ENCODE peak calls at places on chromosomes 11 and 22, in seven cellular contexts. One of them, this sample, is unnamed.
A peak's percentile ranks its signal among the peaks of the same experiment; 100 is the strongest.

GRCh38 chr11:41047229-41047628 is 412.2 kb downstream of the LRRC4C start:
- DNase-seq in sigmoid colon: no peak
- DNase-seq in GM23248: no peak
- DNase-seq in MM.1S: no peak
- DNase-seq in GM12878: no peak
- DNase-seq in Peyer's patch: no peak
- DNase-seq in right lobe of liver: no peak
- DNase-seq in this sample: no peak

GRCh38 chr11:127470485-127470884 is 469.9 kb upstream of the KIRREL3 start:
- DNase-seq in sigmoid colon: no peak
- DNase-seq in GM23248: peak; percentile 15
- DNase-seq in MM.1S: peak; percentile 18
- DNase-seq in GM12878: no peak
- DNase-seq in Peyer's patch: no peak
- DNase-seq in right lobe of liver: no peak
- DNase-seq in this sample: no peak

GRCh38 chr11:95542868-95543551 is 246.6 kb downstream of the FAM76B start:
- DNase-seq in sigmoid colon: no peak
- DNase-seq in GM23248: no peak
- DNase-seq in MM.1S: no peak
- DNase-seq in GM12878: no peak
- DNase-seq in Peyer's patch: no peak
- DNase-seq in right lobe of liver: no peak
- DNase-seq in this sample: no peak

GRCh38 chr11:13465909-13466371 is 2.9 kb upstream of the BTBD10 start:
- DNase-seq in sigmoid colon: no peak
- DNase-seq in GM23248: peak; percentile 54
- DNase-seq in MM.1S: peak; percentile 34
- DNase-seq in GM12878: no peak
- DNase-seq in Peyer's patch: no peak
- DNase-seq in right lobe of liver: no peak
- DNase-seq in this sample: no peak

GRCh38 chr22:28268176-28268575 is 349.1 kb upstream of the PITPNB start:
- DNase-seq in sigmoid colon: no peak
- DNase-seq in GM23248: peak; percentile 25
- DNase-seq in MM.1S: no peak
- DNase-seq in GM12878: no peak
- DNase-seq in Peyer's patch: no peak
- DNase-seq in right lobe of liver: no peak
- DNase-seq in this sample: no peak

GRCh38 chr11:60872124-60872951 is 5.0 kb downstream of the ZP1 start:
- DNase-seq in sigmoid colon: peak; percentile 77
- DNase-seq in GM23248: peak; percentile 77
- DNase-seq in MM.1S: peak; percentile 47
- DNase-seq in GM12878: no peak
- DNase-seq in Peyer's patch: no peak
- DNase-seq in right lobe of liver: no peak
- DNase-seq in this sample: peak; percentile 69

GRCh38 chr11:20770421-20770935 is 101.1 kb downstream of the NELL1 start:
- DNase-seq in sigmoid colon: no peak
- DNase-seq in GM23248: no peak
- DNase-seq in MM.1S: no peak
- DNase-seq in GM12878: no peak
- DNase-seq in Peyer's patch: no peak
- DNase-seq in right lobe of liver: no peak
- DNase-seq in this sample: no peak

GRCh38 chr22:19745155-19746133 is 15.1 kb upstream of the TBX1 start:
- DNase-seq in sigmoid colon: no peak
- DNase-seq in GM23248: no peak
- DNase-seq in MM.1S: no peak
- DNase-seq in GM12878: no peak
- DNase-seq in Peyer's patch: no peak
- DNase-seq in right lobe of liver: no peak
- DNase-seq in this sample: peak; percentile 75

GRCh38 chr11:69647761-69648497 is 7.0 kb downstream of the CCND1 start:
- DNase-seq in sigmoid colon: peak; percentile 57
- DNase-seq in GM23248: peak; percentile 23
- DNase-seq in MM.1S: no peak
- DNase-seq in GM12878: no peak
- DNase-seq in Peyer's patch: no peak
- DNase-seq in right lobe of liver: peak; percentile 20
- DNase-seq in this sample: peak; percentile 60

GRCh38 chr11:35588627-35589026 is 29.6 kb upstream of the FJX1 start:
- DNase-seq in sigmoid colon: no peak
- DNase-seq in GM23248: peak; percentile 75
- DNase-seq in MM.1S: no peak
- DNase-seq in GM12878: no peak
- DNase-seq in Peyer's patch: no peak
- DNase-seq in right lobe of liver: no peak
- DNase-seq in this sample: no peak

GRCh38 chr11:112185883-112186282 is 10.6 kb downstream of the BCO2 start:
- DNase-seq in sigmoid colon: no peak
- DNase-seq in GM23248: no peak
- DNase-seq in MM.1S: no peak
- DNase-seq in GM12878: no peak
- DNase-seq in Peyer's patch: no peak
- DNase-seq in right lobe of liver: no peak
- DNase-seq in this sample: no peak

GRCh38 chr22:23715811-23716355 is 25.1 kb downstream of the RGL4 start:
- DNase-seq in sigmoid colon: no peak
- DNase-seq in GM23248: no peak
- DNase-seq in MM.1S: no peak
- DNase-seq in GM12878: no peak
- DNase-seq in Peyer's patch: peak; percentile 33
- DNase-seq in right lobe of liver: no peak
- DNase-seq in this sample: no peak

GRCh38 chr22:39496131-39496838 is 5.8 kb upstream of the MIEF1 start:
- DNase-seq in sigmoid colon: peak; percentile 84
- DNase-seq in GM23248: peak; percentile 87
- DNase-seq in MM.1S: peak; percentile 63
- DNase-seq in GM12878: no peak
- DNase-seq in Peyer's patch: peak; percentile 75
- DNase-seq in right lobe of liver: peak; percentile 75
- DNase-seq in this sample: peak; percentile 88

GRCh38 chr22:19915287-19915954 is 26.2 kb upstream of the COMT start:
- DNase-seq in sigmoid colon: no peak
- DNase-seq in GM23248: no peak
- DNase-seq in MM.1S: no peak
- DNase-seq in GM12878: no peak
- DNase-seq in Peyer's patch: no peak
- DNase-seq in right lobe of liver: no peak
- DNase-seq in this sample: no peak

GRCh38 chr22:36323182-36323854 is 64.4 kb downstream of the MYH9 start:
- DNase-seq in sigmoid colon: peak; percentile 97
- DNase-seq in GM23248: peak; percentile 82
- DNase-seq in MM.1S: no peak
- DNase-seq in GM12878: no peak
- DNase-seq in Peyer's patch: no peak
- DNase-seq in right lobe of liver: no peak
- DNase-seq in this sample: peak; percentile 88

GRCh38 chr11:10592331-10592730 is 23.9 kb upstream of the LYVE1 start:
- DNase-seq in sigmoid colon: no peak
- DNase-seq in GM23248: peak; percentile 93
- DNase-seq in MM.1S: no peak
- DNase-seq in GM12878: no peak
- DNase-seq in Peyer's patch: no peak
- DNase-seq in right lobe of liver: no peak
- DNase-seq in this sample: no peak

GRCh38 chr22:19067696-19068348 is 54.4 kb downstream of the DGCR2 start:
- DNase-seq in sigmoid colon: peak; percentile 48
- DNase-seq in GM23248: no peak
- DNase-seq in MM.1S: no peak
- DNase-seq in GM12878: no peak
- DNase-seq in Peyer's patch: peak; percentile 14
- DNase-seq in right lobe of liver: no peak
- DNase-seq in this sample: no peak

GRCh38 chr22:38449776-38450175 is 5.2 kb downstream of the KCNJ4 start:
- DNase-seq in sigmoid colon: no peak
- DNase-seq in GM23248: peak; percentile 42
- DNase-seq in MM.1S: no peak
- DNase-seq in GM12878: no peak
- DNase-seq in Peyer's patch: no peak
- DNase-seq in right lobe of liver: no peak
- DNase-seq in this sample: no peak

GRCh38 chr22:41978732-41979131 is 9.5 kb downstream of the SEPTIN3 start:
- DNase-seq in sigmoid colon: no peak
- DNase-seq in GM23248: no peak
- DNase-seq in MM.1S: no peak
- DNase-seq in GM12878: no peak
- DNase-seq in Peyer's patch: no peak
- DNase-seq in right lobe of liver: no peak
- DNase-seq in this sample: no peak

GRCh38 chr22:41976070-41976901 is 7.0 kb downstream of the SEPTIN3 start:
- DNase-seq in sigmoid colon: no peak
- DNase-seq in GM23248: peak; percentile 42
- DNase-seq in MM.1S: peak; percentile 45
- DNase-seq in GM12878: no peak
- DNase-seq in Peyer's patch: peak; percentile 43
- DNase-seq in right lobe of liver: peak; percentile 53
- DNase-seq in this sample: peak; percentile 27

GRCh38 chr22:41974691-41975290 is 5.5 kb downstream of the SEPTIN3 start:
- DNase-seq in sigmoid colon: no peak
- DNase-seq in GM23248: no peak
- DNase-seq in MM.1S: no peak
- DNase-seq in GM12878: no peak
- DNase-seq in Peyer's patch: no peak
- DNase-seq in right lobe of liver: no peak
- DNase-seq in this sample: no peak

GRCh38 chr22:41975299-41976069 is 6.2 kb downstream of the SEPTIN3 start:
- DNase-seq in sigmoid colon: no peak
- DNase-seq in GM23248: no peak
- DNase-seq in MM.1S: no peak
- DNase-seq in GM12878: no peak
- DNase-seq in Peyer's patch: no peak
- DNase-seq in right lobe of liver: no peak
- DNase-seq in this sample: no peak

GRCh38 chr22:41976961-41977566 is 7.8 kb downstream of the SEPTIN3 start:
- DNase-seq in sigmoid colon: no peak
- DNase-seq in GM23248: peak; percentile 21
- DNase-seq in MM.1S: no peak
- DNase-seq in GM12878: no peak
- DNase-seq in Peyer's patch: no peak
- DNase-seq in right lobe of liver: peak; percentile 28
- DNase-seq in this sample: no peak
- H3K4me1 ChIP-seq in sigmoid colon: peaks cover 11% of the 10 kb centered on the region
- H3K4me1 ChIP-seq in GM23248: peaks cover 4% of the 10 kb centered on the region
- H3K4me1 ChIP-seq in MM.1S: peaks cover 2% of the 10 kb centered on the region
- H3K4me1 ChIP-seq in GM12878: peaks cover 7% of the 10 kb centered on the region
- H3K4me1 ChIP-seq in Peyer's patch: no peaks in the 10 kb centered on the region
- H3K4me1 ChIP-seq in right lobe of liver: peaks cover 3% of the 10 kb centered on the region
- H3K4me1 ChIP-seq in this sample: no peaks in the 10 kb centered on the region

GRCh38 chr11:113377606-113378005 is 10.0 kb upstream of the ANKK1 start:
- DNase-seq in sigmoid colon: no peak
- DNase-seq in GM23248: peak; percentile 61
- DNase-seq in MM.1S: no peak
- DNase-seq in GM12878: no peak
- DNase-seq in Peyer's patch: no peak
- DNase-seq in right lobe of liver: no peak
- DNase-seq in this sample: no peak

GRCh38 chr11:113375402-113375801 is 12.2 kb upstream of the ANKK1 start:
- DNase-seq in sigmoid colon: no peak
- DNase-seq in GM23248: no peak
- DNase-seq in MM.1S: no peak
- DNase-seq in GM12878: no peak
- DNase-seq in Peyer's patch: no peak
- DNase-seq in right lobe of liver: no peak
- DNase-seq in this sample: no peak

GRCh38 chr11:113378013-113378412 is 9.6 kb upstream of the ANKK1 start:
- DNase-seq in sigmoid colon: no peak
- DNase-seq in GM23248: no peak
- DNase-seq in MM.1S: no peak
- DNase-seq in GM12878: no peak
- DNase-seq in Peyer's patch: no peak
- DNase-seq in right lobe of liver: no peak
- DNase-seq in this sample: no peak

GRCh38 chr11:113373981-113374560 is 13.5 kb upstream of the ANKK1 start:
- DNase-seq in sigmoid colon: no peak
- DNase-seq in GM23248: no peak
- DNase-seq in MM.1S: no peak
- DNase-seq in GM12878: no peak
- DNase-seq in Peyer's patch: no peak
- DNase-seq in right lobe of liver: no peak
- DNase-seq in this sample: no peak

GRCh38 chr11:113376156-113376555 is 11.4 kb upstream of the ANKK1 start:
- DNase-seq in sigmoid colon: no peak
- DNase-seq in GM23248: no peak
- DNase-seq in MM.1S: no peak
- DNase-seq in GM12878: no peak
- DNase-seq in Peyer's patch: no peak
- DNase-seq in right lobe of liver: no peak
- DNase-seq in this sample: no peak
- H3K4me1 ChIP-seq in sigmoid colon: no peaks in the 10 kb centered on the region
- H3K4me1 ChIP-seq in GM23248: peaks cover 30% of the 10 kb centered on the region
- H3K4me1 ChIP-seq in MM.1S: no peaks in the 10 kb centered on the region
- H3K4me1 ChIP-seq in GM12878: no peaks in the 10 kb centered on the region
- H3K4me1 ChIP-seq in Peyer's patch: no peaks in the 10 kb centered on the region
- H3K4me1 ChIP-seq in right lobe of liver: no peaks in the 10 kb centered on the region
- H3K4me1 ChIP-seq in this sample: no peaks in the 10 kb centered on the region

GRCh38 chr11:68142441-68143309 is 21.5 kb upstream of the CHKA start:
- DNase-seq in sigmoid colon: no peak
- DNase-seq in GM23248: no peak
- DNase-seq in MM.1S: no peak
- DNase-seq in GM12878: no peak
- DNase-seq in Peyer's patch: no peak
- DNase-seq in right lobe of liver: no peak
- DNase-seq in this sample: no peak

GRCh38 chr11:68141247-68142027 is 20.2 kb upstream of the CHKA start:
- DNase-seq in sigmoid colon: no peak
- DNase-seq in GM23248: no peak
- DNase-seq in MM.1S: no peak
- DNase-seq in GM12878: no peak
- DNase-seq in Peyer's patch: no peak
- DNase-seq in right lobe of liver: no peak
- DNase-seq in this sample: no peak

GRCh38 chr11:68139395-68139794 is 18.2 kb upstream of the CHKA start:
- DNase-seq in sigmoid colon: no peak
- DNase-seq in GM23248: no peak
- DNase-seq in MM.1S: no peak
- DNase-seq in GM12878: no peak
- DNase-seq in Peyer's patch: no peak
- DNase-seq in right lobe of liver: no peak
- DNase-seq in this sample: no peak

GRCh38 chr11:68142028-68142412 is 20.8 kb upstream of the CHKA start:
- DNase-seq in sigmoid colon: no peak
- DNase-seq in GM23248: no peak
- DNase-seq in MM.1S: peak; percentile 58
- DNase-seq in GM12878: no peak
- DNase-seq in Peyer's patch: no peak
- DNase-seq in right lobe of liver: no peak
- DNase-seq in this sample: no peak

GRCh38 chr11:68140496-68141246 is 19.5 kb upstream of the CHKA start:
- DNase-seq in sigmoid colon: no peak
- DNase-seq in GM23248: no peak
- DNase-seq in MM.1S: no peak
- DNase-seq in GM12878: no peak
- DNase-seq in Peyer's patch: no peak
- DNase-seq in right lobe of liver: no peak
- DNase-seq in this sample: no peak
- H3K4me1 ChIP-seq in sigmoid colon: peaks cover 21% of the 10 kb centered on the region
- H3K4me1 ChIP-seq in GM23248: no peaks in the 10 kb centered on the region
- H3K4me1 ChIP-seq in MM.1S: peaks cover 19% of the 10 kb centered on the region
- H3K4me1 ChIP-seq in GM12878: peaks cover 8% of the 10 kb centered on the region
- H3K4me1 ChIP-seq in Peyer's patch: no peaks in the 10 kb centered on the region
- H3K4me1 ChIP-seq in right lobe of liver: peaks cover 26% of the 10 kb centered on the region
- H3K4me1 ChIP-seq in this sample: no peaks in the 10 kb centered on the region

GRCh38 chr11:118217575-118217974 is 7.2 kb downstream of the JAML start:
- DNase-seq in sigmoid colon: no peak
- DNase-seq in GM23248: no peak
- DNase-seq in MM.1S: no peak
- DNase-seq in GM12878: no peak
- DNase-seq in Peyer's patch: no peak
- DNase-seq in right lobe of liver: no peak
- DNase-seq in this sample: no peak
- H3K4me1 ChIP-seq in sigmoid colon: no peaks in the 10 kb centered on the region
- H3K4me1 ChIP-seq in GM23248: no peaks in the 10 kb centered on the region
- H3K4me1 ChIP-seq in MM.1S: peaks cover 15% of the 10 kb centered on the region
- H3K4me1 ChIP-seq in GM12878: peaks cover 36% of the 10 kb centered on the region
- H3K4me1 ChIP-seq in Peyer's patch: no peaks in the 10 kb centered on the region
- H3K4me1 ChIP-seq in right lobe of liver: peaks cover 7% of the 10 kb centered on the region
- H3K4me1 ChIP-seq in this sample: no peaks in the 10 kb centered on the region